ENCODE peak calls at places on chromosome 1, in nine cellular contexts. U, G, Y, O, C, Z, I, M and H are unnamed samples.
A peak's percentile ranks its signal among the peaks of the same experiment; 100 is the strongest.

GRCh38 chr1:157639800-157640199 is 41.9 kb upstream of the FCRL4 start:
- DNase-seq in Z (no peak), G (no peak), O (no peak), I (no peak), C (no peak), M (no peak), Y (no peak), U (no peak), H (no peak)

GRCh38 chr1:37158113-37158749 is 123.9 kb upstream of the GRIK3 start:
- DNase-seq in Z (no peak), C (no peak), U (no peak), M (no peak), G (no peak), I (no peak), Y (no peak), O (no peak), H (no peak)

GRCh38 chr1:87305096-87305495 is 23.6 kb upstream of the LMO4 start:
- DNase-seq in Y (no peak), C (no peak), U (no peak), Z (no peak), I (no peak), M (no peak), O (no peak), G (no peak), H (no peak)

GRCh38 chr1:203153989-203154821 is 21.4 kb downstream of the MYBPH start:
- DNase-seq in I (no peak), G (no peak), Z (no peak), O (peak; percentile 53), Y (no peak), U (no peak), M (no peak), C (no peak), H (peak; percentile 74)

GRCh38 chr1:21337931-21338567 is 47.8 kb upstream of the ECE1 start:
- DNase-seq in C (peak; percentile 94), M (peak; percentile 84), G (no peak), Z (no peak), U (no peak), Y (no peak), O (peak; percentile 84), I (peak; percentile 86), H (peak; percentile 97)

GRCh38 chr1:79006564-79006963 is at the start of gene ADGRL4:
- DNase-seq in G (no peak), Y (no peak), Z (no peak), M (no peak), U (peak; percentile 68), C (peak; percentile 77), O (peak; percentile 80), I (peak; percentile 75), H (peak; percentile 84)

GRCh38 chr1:162019436-162019835 is 4.2 kb downstream of the OLFML2B start:
- DNase-seq in I (no peak), Y (no peak), U (no peak), G (no peak), Z (no peak), O (no peak), C (no peak), M (no peak), H (peak; percentile 33)

GRCh38 chr1:93597697-93598096 is 83.9 kb downstream of the BCAR3 start:
- DNase-seq in Z (no peak), G (no peak), O (no peak), I (peak; percentile 50), U (no peak), M (no peak), Y (no peak), C (no peak), H (peak; percentile 87)

GRCh38 chr1:212721388-212722247 is 22.0 kb upstream of the BATF3 start:
- DNase-seq in I (no peak), G (no peak), C (no peak), Z (no peak), U (no peak), M (no peak), O (peak; percentile 66), Y (peak; percentile 12), H (no peak)

DNA sequence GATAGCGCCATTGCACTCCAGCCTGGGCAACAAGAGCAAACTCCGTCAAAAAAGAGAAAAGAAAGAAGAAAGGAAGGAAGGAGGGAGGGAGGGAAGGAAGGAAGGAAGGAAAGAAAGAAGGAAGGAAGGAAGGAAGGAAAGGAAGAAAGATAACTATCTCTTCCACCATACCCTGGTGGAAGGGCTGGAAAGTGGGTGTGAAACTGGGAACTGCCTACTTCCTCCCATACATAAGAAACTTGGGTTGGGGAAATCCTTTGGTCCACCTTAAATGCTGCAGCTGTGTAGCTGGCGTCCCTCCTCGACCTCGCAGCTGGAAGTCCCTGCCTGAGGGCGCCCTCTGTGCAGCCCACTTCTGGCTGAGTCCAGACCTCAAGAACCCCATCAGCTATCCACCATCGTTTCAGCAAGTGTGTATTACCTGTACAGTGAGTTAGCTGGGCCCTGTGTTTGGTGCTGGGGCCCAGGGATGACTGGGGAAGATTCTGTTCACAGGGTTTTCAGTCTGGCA is 4.6 kb upstream of the FAM167B start:
- DNase-seq in U (peak; percentile 54), C (no peak), Y (no peak), O (peak; percentile 47), M (no peak), I (peak; percentile 52), Z (no peak), G (no peak), H (no peak)
- H3K4me3 ChIP-seq in U (peak overlapping the region; percentile 32), C (no peak overlapping the region), Y (no peak overlapping the region), O (peak overlapping the region; percentile 30), M (no peak overlapping the region), I (peak overlapping the region; percentile 85), Z (no peak overlapping the region), G (no peak overlapping the region), H (no peak overlapping the region)

GRCh38 chr1:24557220-24557619 is 1.3 kb downstream of the NCMAP start:
- DNase-seq in C (no peak), O (no peak), Y (no peak), I (no peak), G (no peak), Z (no peak), M (no peak), U (no peak), H (no peak)

GRCh38 chr1:24558902-24559791 is 3.3 kb downstream of the NCMAP start:
- DNase-seq in Z (no peak), I (peak; percentile 37), M (peak; percentile 57), U (peak; percentile 47), C (no peak), Y (peak; percentile 22), O (peak; percentile 59), G (peak; percentile 48), H (peak; percentile 87)

GRCh38 chr1:24560361-24560760 is 4.5 kb downstream of the NCMAP start:
- DNase-seq in C (no peak), G (no peak), I (no peak), Z (no peak), M (no peak), Y (no peak), O (no peak), U (no peak), H (peak; percentile 13)

GRCh38 chr1:24557711-24558121 is 1.8 kb downstream of the NCMAP start:
- DNase-seq in G (no peak), C (no peak), Z (no peak), Y (peak; percentile 83), M (peak; percentile 62), U (no peak), I (no peak), O (no peak), H (no peak)

DNA sequence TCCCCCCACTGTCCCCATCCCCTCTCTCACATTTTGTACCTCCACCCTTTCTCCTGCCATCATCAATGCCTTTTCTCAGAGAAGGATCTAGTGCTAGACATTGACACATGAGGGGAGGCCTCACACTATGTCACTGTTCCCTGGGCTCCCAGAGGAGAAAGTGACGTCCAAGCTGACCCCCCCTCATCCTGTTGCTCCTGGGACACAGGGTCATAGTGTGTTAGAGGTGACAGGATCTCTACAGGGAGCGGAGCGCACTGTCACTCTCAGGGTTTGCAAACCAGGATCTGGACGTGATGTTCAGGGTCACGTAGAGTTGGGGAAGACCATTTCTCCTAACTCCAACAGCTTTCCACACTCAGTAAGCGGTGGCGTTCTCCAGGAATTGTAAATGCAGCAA is 2.6 kb downstream of the NCMAP start:
- DNase-seq in M (no peak), O (no peak), C (no peak), U (no peak), Y (no peak), G (no peak), Z (no peak), I (no peak), H (no peak)
- H3K4me3 ChIP-seq in M (no peak overlapping the region), O (no peak overlapping the region), C (no peak overlapping the region), U (no peak overlapping the region), Y (no peak overlapping the region), G (no peak overlapping the region), Z (no peak overlapping the region), I (no peak overlapping the region), H (no peak overlapping the region)

DNA sequence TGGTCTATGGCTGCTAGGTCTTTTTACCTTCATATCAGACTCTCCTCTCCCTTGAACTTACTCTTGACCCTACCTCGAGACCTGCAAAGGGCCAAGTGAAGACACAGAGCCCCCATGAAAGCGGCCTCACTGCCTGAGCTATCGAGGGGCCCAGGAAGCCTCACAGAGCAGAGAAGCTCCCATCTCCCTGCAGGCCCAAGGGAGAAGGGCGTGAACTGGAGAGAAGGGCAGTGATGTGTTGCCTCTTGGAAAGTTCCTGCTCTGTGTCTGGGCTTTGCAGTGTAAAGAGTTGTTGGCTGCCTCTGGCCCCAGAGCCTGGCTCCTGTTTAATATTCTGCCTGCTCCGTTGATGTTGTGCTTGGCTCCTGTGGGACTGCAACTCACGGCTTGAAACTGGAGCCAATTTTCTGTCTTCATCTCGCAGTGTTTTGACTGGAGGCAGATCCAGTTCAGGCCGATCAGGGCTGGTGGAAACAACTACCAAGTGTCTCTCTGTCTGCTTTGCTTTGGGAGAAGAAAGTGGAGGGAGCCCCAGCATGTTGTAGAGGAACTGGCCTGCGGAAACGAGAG is 4.3 kb downstream of the SERTAD4 start:
- DNase-seq in M (no peak), C (no peak), U (peak; percentile 23), Z (no peak), G (no peak), I (peak; percentile 80), Y (no peak), O (peak; percentile 91), H (peak; percentile 85)
- H3K4me3 ChIP-seq in M (no peak overlapping the region), C (no peak overlapping the region), U (no peak overlapping the region), Z (no peak overlapping the region), G (no peak overlapping the region), I (peak overlapping the region; percentile 44), Y (no peak overlapping the region), O (peak overlapping the region; percentile 8), H (no peak overlapping the region)

GRCh38 chr1:94887603-94888171 is 39.2 kb downstream of the CNN3 start:
- DNase-seq in Y (no peak), G (no peak), I (no peak), U (no peak), Z (no peak), C (no peak), O (no peak), M (no peak), H (no peak)

GRCh38 chr1:94886361-94886760 is 40.5 kb downstream of the CNN3 start:
- DNase-seq in C (no peak), U (no peak), G (no peak), O (no peak), M (no peak), Y (no peak), Z (no peak), I (no peak), H (no peak)

GRCh38 chr1:94884101-94884875 is 42.6 kb downstream of the CNN3 start:
- DNase-seq in Z (no peak), I (no peak), O (peak; percentile 41), G (no peak), C (no peak), M (peak; percentile 23), U (peak; percentile 82), Y (no peak), H (peak; percentile 82)

GRCh38 chr1:94888201-94888600 is 38.7 kb downstream of the CNN3 start:
- DNase-seq in U (no peak), Z (no peak), Y (no peak), O (no peak), C (no peak), G (no peak), I (no peak), M (no peak), H (no peak)

GRCh38 chr1:94883688-94884087 is 43.2 kb downstream of the CNN3 start:
- DNase-seq in G (no peak), O (peak; percentile 50), U (no peak), I (no peak), C (no peak), M (no peak), Z (no peak), Y (peak; percentile 6), H (no peak)
- H3K4me3 ChIP-seq in G (no peak overlapping the region), O (no peak overlapping the region), U (no peak overlapping the region), I (peak overlapping the region; percentile 43), C (no peak overlapping the region), M (no peak overlapping the region), Z (peak overlapping the region; percentile 27), Y (no peak overlapping the region), H (peak overlapping the region; percentile 20)